ENCODE peak calls at places on chromosomes 7 and 10, in five cellular contexts. One of them, this sample, is unnamed.
A peak's percentile ranks its signal among the peaks of the same experiment; 100 is the strongest.

GRCh38 chr10:66931340-66931948 is 5.6 kb downstream of the LRRTM3 start:
- DNase-seq in NCI-H510A treated with DMSO at 0.1 percent for 48 hours: peak; percentile 64
- DNase-seq in NCI-H345: peak; percentile 9
- DNase-seq in anterior cingulate cortex: no peak
- DNase-seq in renal cortical epithelial cell: peak; percentile 70
- DNase-seq in this sample: peak; percentile 87

GRCh38 chr10:44510716-44511115 is 125.8 kb upstream of the CXCL12 start:
- DNase-seq in NCI-H510A treated with DMSO at 0.1 percent for 48 hours: no peak
- DNase-seq in NCI-H345: no peak
- DNase-seq in anterior cingulate cortex: no peak
- DNase-seq in renal cortical epithelial cell: peak; percentile 6
- DNase-seq in this sample: no peak

GRCh38 chr7:128931965-128932861 is 5.5 kb upstream of the IRF5 start:
- DNase-seq in NCI-H510A treated with DMSO at 0.1 percent for 48 hours: no peak
- DNase-seq in NCI-H345: no peak
- DNase-seq in anterior cingulate cortex: no peak
- DNase-seq in renal cortical epithelial cell: no peak
- DNase-seq in this sample: no peak

GRCh38 chr10:112006407-112006806 is 177.2 kb downstream of the GPAM start:
- DNase-seq in NCI-H510A treated with DMSO at 0.1 percent for 48 hours: no peak
- DNase-seq in NCI-H345: no peak
- DNase-seq in anterior cingulate cortex: no peak
- DNase-seq in renal cortical epithelial cell: no peak
- DNase-seq in this sample: no peak

GRCh38 chr7:16462618-16463017 is 2.9 kb downstream of the SOSTDC1 start:
- DNase-seq in NCI-H510A treated with DMSO at 0.1 percent for 48 hours: no peak
- DNase-seq in NCI-H345: no peak
- DNase-seq in anterior cingulate cortex: no peak
- DNase-seq in renal cortical epithelial cell: no peak
- DNase-seq in this sample: no peak

GRCh38 chr7:44398953-44399574 is 73.7 kb upstream of the CAMK2B start:
- DNase-seq in NCI-H510A treated with DMSO at 0.1 percent for 48 hours: peak; percentile 44
- DNase-seq in NCI-H345: peak; percentile 40
- DNase-seq in anterior cingulate cortex: no peak
- DNase-seq in renal cortical epithelial cell: no peak
- DNase-seq in this sample: no peak

GRCh38 chr10:12650122-12650521 is 300.8 kb downstream of the CAMK1D start:
- DNase-seq in NCI-H510A treated with DMSO at 0.1 percent for 48 hours: no peak
- DNase-seq in NCI-H345: no peak
- DNase-seq in anterior cingulate cortex: no peak
- DNase-seq in renal cortical epithelial cell: no peak
- DNase-seq in this sample: no peak

GRCh38 chr7:107609861-107610260 is 29.8 kb downstream of the BCAP29 start:
- DNase-seq in NCI-H510A treated with DMSO at 0.1 percent for 48 hours: no peak
- DNase-seq in NCI-H345: no peak
- DNase-seq in anterior cingulate cortex: no peak
- DNase-seq in renal cortical epithelial cell: peak; percentile 20
- DNase-seq in this sample: no peak

GRCh38 chr7:158008267-158008666 is 579.4 kb downstream of the PTPRN2 start:
- DNase-seq in NCI-H510A treated with DMSO at 0.1 percent for 48 hours: no peak
- DNase-seq in NCI-H345: no peak
- DNase-seq in anterior cingulate cortex: no peak
- DNase-seq in renal cortical epithelial cell: no peak
- DNase-seq in this sample: no peak

GRCh38 chr10:97196213-97197029 is 10.7 kb upstream of the SLIT1 start:
- DNase-seq in NCI-H510A treated with DMSO at 0.1 percent for 48 hours: peak; percentile 89
- DNase-seq in NCI-H345: peak; percentile 70
- DNase-seq in anterior cingulate cortex: no peak
- DNase-seq in renal cortical epithelial cell: peak; percentile 52
- DNase-seq in this sample: peak; percentile 62

GRCh38 chr7:105304040-105304895 is 84.5 kb downstream of the SRPK2 start:
- DNase-seq in NCI-H510A treated with DMSO at 0.1 percent for 48 hours: no peak
- DNase-seq in NCI-H345: no peak
- DNase-seq in anterior cingulate cortex: no peak
- DNase-seq in renal cortical epithelial cell: peak; percentile 85
- DNase-seq in this sample: peak; percentile 90

GRCh38 chr7:90579181-90579688 is 16.9 kb upstream of the CDK14 start:
- DNase-seq in NCI-H510A treated with DMSO at 0.1 percent for 48 hours: no peak
- DNase-seq in NCI-H345: no peak
- DNase-seq in anterior cingulate cortex: no peak
- DNase-seq in renal cortical epithelial cell: peak; percentile 87
- DNase-seq in this sample: no peak

GRCh38 chr10:130647341-130647740 is 511.1 kb downstream of the GLRX3 start:
- DNase-seq in NCI-H510A treated with DMSO at 0.1 percent for 48 hours: no peak
- DNase-seq in NCI-H345: no peak
- DNase-seq in anterior cingulate cortex: no peak
- DNase-seq in renal cortical epithelial cell: no peak
- DNase-seq in this sample: no peak

GRCh38 chr7:34493752-34494151 is 164.3 kb upstream of the NPSR1 start:
- DNase-seq in NCI-H510A treated with DMSO at 0.1 percent for 48 hours: no peak
- DNase-seq in NCI-H345: no peak
- DNase-seq in anterior cingulate cortex: no peak
- DNase-seq in renal cortical epithelial cell: no peak
- DNase-seq in this sample: no peak

GRCh38 chr10:71471957-71472365 is 75.2 kb downstream of the CDH23 start:
- DNase-seq in NCI-H510A treated with DMSO at 0.1 percent for 48 hours: no peak
- DNase-seq in NCI-H345: no peak
- DNase-seq in anterior cingulate cortex: no peak
- DNase-seq in renal cortical epithelial cell: no peak
- DNase-seq in this sample: no peak

GRCh38 chr10:70053212-70053895 is 708 bp downstream of the MACROH2A2 start:
- DNase-seq in NCI-H510A treated with DMSO at 0.1 percent for 48 hours: peak; percentile 42
- DNase-seq in NCI-H345: peak; percentile 10
- DNase-seq in anterior cingulate cortex: no peak
- DNase-seq in renal cortical epithelial cell: no peak
- DNase-seq in this sample: peak; percentile 11

GRCh38 chr7:24201221-24201620 is 82.8 kb upstream of the NPY start:
- DNase-seq in NCI-H510A treated with DMSO at 0.1 percent for 48 hours: no peak
- DNase-seq in NCI-H345: no peak
- DNase-seq in anterior cingulate cortex: no peak
- DNase-seq in renal cortical epithelial cell: no peak
- DNase-seq in this sample: no peak

GRCh38 chr10:102409604-102410426 is 8.8 kb downstream of the PSD start:
- DNase-seq in NCI-H510A treated with DMSO at 0.1 percent for 48 hours: no peak
- DNase-seq in NCI-H345: no peak
- DNase-seq in anterior cingulate cortex: no peak
- DNase-seq in renal cortical epithelial cell: no peak
- DNase-seq in this sample: no peak

GRCh38 chr7:90430614-90431445 is 27.6 kb downstream of the CLDN12 start:
- DNase-seq in NCI-H510A treated with DMSO at 0.1 percent for 48 hours: no peak
- DNase-seq in NCI-H345: no peak
- DNase-seq in anterior cingulate cortex: no peak
- DNase-seq in renal cortical epithelial cell: no peak
- DNase-seq in this sample: no peak

GRCh38 chr10:27673065-27673464 is 72.6 kb downstream of the MKX start:
- DNase-seq in NCI-H510A treated with DMSO at 0.1 percent for 48 hours: no peak
- DNase-seq in NCI-H345: no peak
- DNase-seq in anterior cingulate cortex: no peak
- DNase-seq in renal cortical epithelial cell: no peak
- DNase-seq in this sample: no peak

GRCh38 chr10:73723516-73723915 is 20.7 kb upstream of the SEC24C start:
- DNase-seq in NCI-H510A treated with DMSO at 0.1 percent for 48 hours: no peak
- DNase-seq in NCI-H345: no peak
- DNase-seq in anterior cingulate cortex: no peak
- DNase-seq in renal cortical epithelial cell: no peak
- DNase-seq in this sample: no peak

GRCh38 chr10:73773152-73773879 is 8.5 kb upstream of the CHCHD1 start:
- DNase-seq in NCI-H510A treated with DMSO at 0.1 percent for 48 hours: no peak
- DNase-seq in NCI-H345: no peak
- DNase-seq in anterior cingulate cortex: peak; percentile 19
- DNase-seq in renal cortical epithelial cell: no peak
- DNase-seq in this sample: no peak

GRCh38 chr7:116341222-116341907 is 131.0 kb downstream of the TES start:
- DNase-seq in NCI-H510A treated with DMSO at 0.1 percent for 48 hours: no peak
- DNase-seq in NCI-H345: no peak
- DNase-seq in anterior cingulate cortex: no peak
- DNase-seq in renal cortical epithelial cell: peak; percentile 20
- DNase-seq in this sample: no peak

GRCh38 chr10:31961675-31962074 is 33.0 kb upstream of the ARHGAP12 start:
- DNase-seq in NCI-H510A treated with DMSO at 0.1 percent for 48 hours: no peak
- DNase-seq in NCI-H345: peak; percentile 38
- DNase-seq in anterior cingulate cortex: no peak
- DNase-seq in renal cortical epithelial cell: peak; percentile 72
- DNase-seq in this sample: no peak

GRCh38 chr10:123781956-123782500 is 109.6 kb downstream of the CPXM2 start:
- DNase-seq in NCI-H510A treated with DMSO at 0.1 percent for 48 hours: no peak
- DNase-seq in NCI-H345: no peak
- DNase-seq in anterior cingulate cortex: no peak
- DNase-seq in renal cortical epithelial cell: no peak
- DNase-seq in this sample: no peak

GRCh38 chr10:69742928-69743602 is 58.6 kb upstream of the COL13A1 start:
- DNase-seq in NCI-H510A treated with DMSO at 0.1 percent for 48 hours: peak; percentile 13
- DNase-seq in NCI-H345: peak; percentile 0
- DNase-seq in anterior cingulate cortex: no peak
- DNase-seq in renal cortical epithelial cell: peak; percentile 21
- DNase-seq in this sample: no peak

GRCh38 chr7:139666501-139666900 is 111.3 kb downstream of the HIPK2 start:
- DNase-seq in NCI-H510A treated with DMSO at 0.1 percent for 48 hours: no peak
- DNase-seq in NCI-H345: no peak
- DNase-seq in anterior cingulate cortex: no peak
- DNase-seq in renal cortical epithelial cell: no peak
- DNase-seq in this sample: no peak

GRCh38 chr7:11341285-11341944 is 367.7 kb downstream of the PHF14 start:
- DNase-seq in NCI-H510A treated with DMSO at 0.1 percent for 48 hours: peak; percentile 73
- DNase-seq in NCI-H345: peak; percentile 71
- DNase-seq in anterior cingulate cortex: no peak
- DNase-seq in renal cortical epithelial cell: peak; percentile 50
- DNase-seq in this sample: peak; percentile 75

GRCh38 chr10:44980309-44981171 is 1.9 kb upstream of the DEPP1 start:
- DNase-seq in NCI-H510A treated with DMSO at 0.1 percent for 48 hours: no peak
- DNase-seq in NCI-H345: no peak
- DNase-seq in anterior cingulate cortex: no peak
- DNase-seq in renal cortical epithelial cell: no peak
- DNase-seq in this sample: no peak

GRCh38 chr10:34593955-34594354 is 221.1 kb downstream of the PARD3 start:
- DNase-seq in NCI-H510A treated with DMSO at 0.1 percent for 48 hours: no peak
- DNase-seq in NCI-H345: no peak
- DNase-seq in anterior cingulate cortex: no peak
- DNase-seq in renal cortical epithelial cell: no peak
- DNase-seq in this sample: no peak

GRCh38 chr7:135853499-135853898 is 104.9 kb upstream of the FAM180A start:
- DNase-seq in NCI-H510A treated with DMSO at 0.1 percent for 48 hours: no peak
- DNase-seq in NCI-H345: no peak
- DNase-seq in anterior cingulate cortex: no peak
- DNase-seq in renal cortical epithelial cell: peak; percentile 94
- DNase-seq in this sample: no peak

GRCh38 chr7:44289341-44290249 is 35.8 kb downstream of the CAMK2B start:
- DNase-seq in NCI-H510A treated with DMSO at 0.1 percent for 48 hours: no peak
- DNase-seq in NCI-H345: no peak
- DNase-seq in anterior cingulate cortex: no peak
- DNase-seq in renal cortical epithelial cell: no peak
- DNase-seq in this sample: no peak

GRCh38 chr10:69459101-69459805 is 8.0 kb downstream of the TSPAN15 start:
- DNase-seq in NCI-H510A treated with DMSO at 0.1 percent for 48 hours: no peak
- DNase-seq in NCI-H345: no peak
- DNase-seq in anterior cingulate cortex: no peak
- DNase-seq in renal cortical epithelial cell: no peak
- DNase-seq in this sample: no peak

This sample was measured in hippocampal formation.